ENCODE peak calls at places on chromosomes 7 and 10, in six cellular contexts. One of them, this sample, is unnamed.
A peak's percentile ranks its signal among the peaks of the same experiment; 100 is the strongest.

GRCh38 chr7:158655931-158656441 is 48.6 kb downstream of the NCAPG2 start:
- DNase-seq in Caco-2: no peak
- DNase-seq in ACHN: no peak
- DNase-seq in GM04504: no peak
- DNase-seq in lung: no peak
- DNase-seq in fibroblast of lung: peak; percentile 6
- DNase-seq in this sample: no peak

GRCh38 chr10:2214035-2214434 is 476.7 kb upstream of the ADARB2 start:
- DNase-seq in Caco-2: no peak
- DNase-seq in ACHN: peak; percentile 12
- DNase-seq in GM04504: no peak
- DNase-seq in lung: no peak
- DNase-seq in fibroblast of lung: peak; percentile 94
- DNase-seq in this sample: no peak

GRCh38 chr7:15922002-15922401 is 235.5 kb upstream of the MEOX2 start:
- DNase-seq in Caco-2: no peak
- DNase-seq in ACHN: no peak
- DNase-seq in GM04504: no peak
- DNase-seq in lung: no peak
- DNase-seq in fibroblast of lung: no peak
- DNase-seq in this sample: no peak

GRCh38 chr10:123926401-123927264 is 35.0 kb upstream of the CPXM2 start:
- DNase-seq in Caco-2: no peak
- DNase-seq in ACHN: peak; percentile 4
- DNase-seq in GM04504: peak; percentile 65
- DNase-seq in lung: no peak
- DNase-seq in fibroblast of lung: no peak
- DNase-seq in this sample: no peak

GRCh38 chr7:74307738-74308505 is 18.7 kb downstream of the CLIP2 start:
- DNase-seq in Caco-2: no peak
- DNase-seq in ACHN: no peak
- DNase-seq in GM04504: no peak
- DNase-seq in lung: no peak
- DNase-seq in fibroblast of lung: peak; percentile 12
- DNase-seq in this sample: no peak

GRCh38 chr7:44244282-44244681 is 43.5 kb downstream of the YKT6 start:
- DNase-seq in Caco-2: peak; percentile 53
- DNase-seq in ACHN: peak; percentile 59
- DNase-seq in GM04504: no peak
- DNase-seq in lung: no peak
- DNase-seq in fibroblast of lung: no peak
- DNase-seq in this sample: no peak

GRCh38 chr10:131972474-131973071 is 9.2 kb downstream of the BNIP3 start:
- DNase-seq in Caco-2: no peak
- DNase-seq in ACHN: no peak
- DNase-seq in GM04504: no peak
- DNase-seq in lung: no peak
- DNase-seq in fibroblast of lung: peak; percentile 30
- DNase-seq in this sample: no peak

GRCh38 chr7:22808140-22808539 is 14.5 kb downstream of the TOMM7 start:
- DNase-seq in Caco-2: no peak
- DNase-seq in ACHN: no peak
- DNase-seq in GM04504: no peak
- DNase-seq in lung: no peak
- DNase-seq in fibroblast of lung: no peak
- DNase-seq in this sample: no peak

This sample was measured in prostate gland.